ENCODE peak calls at places on chromosome 18, in five cellular contexts. S is IMR-90, A is neuronal stem cell, L is Panc1, N is PC-3. E is an unnamed sample.
A peak's percentile ranks its signal among the peaks of the same experiment; 100 is the strongest.

GRCh38 chr18:24958001-24958400 is 394.0 kb downstream of the ZNF521 start:
- DNase-seq in S (no peak), A (no peak), L (no peak), N (no peak), E (no peak)

GRCh38 chr18:45416168-45416567 is 199.1 kb upstream of the SLC14A2 start:
- DNase-seq in S (no peak), A (no peak), L (no peak), N (no peak), E (no peak)

GRCh38 chr18:57959278-57959677 is 84.7 kb upstream of the NEDD4L start:
- DNase-seq in S (peak; percentile 62), A (peak; percentile 17), L (peak; percentile 45), N (peak; percentile 83), E (peak; percentile 21)

GRCh38 chr18:8121942-8122480 is 487.2 kb upstream of the RAB12 start:
- DNase-seq in S (peak; percentile 94), A (no peak), L (no peak), N (peak; percentile 53), E (no peak)

GRCh38 chr18:44039216-44039615 is 641.5 kb upstream of the SETBP1 start:
- DNase-seq in S (no peak), A (no peak), L (no peak), N (no peak), E (no peak)

GRCh38 chr18:24270937-24271380 is 126.7 kb downstream of the OSBPL1A start:
- DNase-seq in S (peak; percentile 63), A (peak; percentile 32), L (no peak), N (peak; percentile 55), E (no peak)

GRCh38 chr18:63237911-63238710 is 81.5 kb downstream of the BCL2 start:
- DNase-seq in S (peak; percentile 85), A (peak; percentile 75), L (no peak), N (peak; percentile 74), E (no peak)

GRCh38 chr18:70671889-70672551 is 383.2 kb downstream of the SOCS6 start:
- DNase-seq in S (no peak), A (no peak), L (no peak), N (no peak), E (peak; percentile 10)

GRCh38 chr18:77014538-77014937 is 118.0 kb downstream of the MBP start:
- DNase-seq in S (no peak), A (no peak), L (no peak), N (no peak), E (no peak)

GRCh38 chr18:61402761-61403160 is 69.5 kb downstream of the CDH20 start:
- DNase-seq in S (no peak), A (no peak), L (no peak), N (no peak), E (no peak)

GRCh38 chr18:9474103-9474982 is 970 bp upstream of the RALBP1 start:
- DNase-seq in S (peak; percentile 73), A (no peak), L (no peak), N (peak; percentile 87), E (no peak)

GRCh38 chr18:6949800-6950586 is 167.6 kb downstream of the LAMA1 start:
- DNase-seq in S (no peak), A (no peak), L (no peak), N (no peak), E (no peak)

GRCh38 chr18:11997466-11997865 is 16.2 kb downstream of the IMPA2 start:
- DNase-seq in S (no peak), A (no peak), L (no peak), N (no peak), E (no peak)

GRCh38 chr18:56565059-56565458 is 73.3 kb downstream of the TXNL1 start:
- DNase-seq in S (no peak), A (no peak), L (no peak), N (no peak), E (no peak)

GRCh38 chr18:13375302-13376255 is 157.0 kb downstream of the LDLRAD4 start:
- DNase-seq in S (peak; percentile 91), A (no peak), L (peak; percentile 5), N (peak; percentile 78), E (no peak)

GRCh38 chr18:78309307-78309706 is 670.3 kb upstream of the SALL3 start:
- DNase-seq in S (no peak), A (no peak), L (no peak), N (no peak), E (no peak)

GRCh38 chr18:35131387-35132283 is 90.4 kb downstream of the MAPRE2 start:
- DNase-seq in S (peak; percentile 24), A (no peak), L (no peak), N (no peak), E (no peak)

GRCh38 chr18:68796936-68797690 is 767 bp upstream of the CCDC102B start:
- DNase-seq in S (peak; percentile 83), A (no peak), L (no peak), N (peak; percentile 66), E (no peak)

GRCh38 chr18:49061239-49061905 is 110.6 kb upstream of the SMAD7 start:
- DNase-seq in S (no peak), A (no peak), L (no peak), N (no peak), E (no peak)

GRCh38 chr18:6413554-6414117 is 1.1 kb downstream of the L3MBTL4 start:
- DNase-seq in S (no peak), A (no peak), L (no peak), N (no peak), E (no peak)

GRCh38 chr18:46411862-46412690 is 244.9 kb downstream of the LOXHD1 start:
- DNase-seq in S (no peak), A (no peak), L (no peak), N (no peak), E (no peak)

GRCh38 chr18:22346968-22347611 is 70.6 kb downstream of the CTAGE1 start:
- DNase-seq in S (peak; percentile 73), A (peak; percentile 54), L (no peak), N (no peak), E (no peak)

GRCh38 chr18:22347624-22348511 is 69.8 kb downstream of the CTAGE1 start:
- DNase-seq in S (peak; percentile 16), A (peak; percentile 33), L (no peak), N (no peak), E (no peak)

GRCh38 chr18:22349966-22350365 is 67.7 kb downstream of the CTAGE1 start:
- DNase-seq in S (no peak), A (no peak), L (no peak), N (peak; percentile 49), E (no peak)

GRCh38 chr18:22348521-22349316 is 69.0 kb downstream of the CTAGE1 start:
- DNase-seq in S (peak; percentile 42), A (no peak), L (no peak), N (peak; percentile 77), E (no peak)

GRCh38 chr18:22349317-22349898 is 68.3 kb downstream of the CTAGE1 start:
- DNase-seq in S (no peak), A (no peak), L (no peak), N (no peak), E (no peak)
- H3K4me3 ChIP-seq in S (no peak overlapping the region), A (no peak overlapping the region), L (no peak overlapping the region), N (no peak overlapping the region), E (no peak overlapping the region)

DNA sequence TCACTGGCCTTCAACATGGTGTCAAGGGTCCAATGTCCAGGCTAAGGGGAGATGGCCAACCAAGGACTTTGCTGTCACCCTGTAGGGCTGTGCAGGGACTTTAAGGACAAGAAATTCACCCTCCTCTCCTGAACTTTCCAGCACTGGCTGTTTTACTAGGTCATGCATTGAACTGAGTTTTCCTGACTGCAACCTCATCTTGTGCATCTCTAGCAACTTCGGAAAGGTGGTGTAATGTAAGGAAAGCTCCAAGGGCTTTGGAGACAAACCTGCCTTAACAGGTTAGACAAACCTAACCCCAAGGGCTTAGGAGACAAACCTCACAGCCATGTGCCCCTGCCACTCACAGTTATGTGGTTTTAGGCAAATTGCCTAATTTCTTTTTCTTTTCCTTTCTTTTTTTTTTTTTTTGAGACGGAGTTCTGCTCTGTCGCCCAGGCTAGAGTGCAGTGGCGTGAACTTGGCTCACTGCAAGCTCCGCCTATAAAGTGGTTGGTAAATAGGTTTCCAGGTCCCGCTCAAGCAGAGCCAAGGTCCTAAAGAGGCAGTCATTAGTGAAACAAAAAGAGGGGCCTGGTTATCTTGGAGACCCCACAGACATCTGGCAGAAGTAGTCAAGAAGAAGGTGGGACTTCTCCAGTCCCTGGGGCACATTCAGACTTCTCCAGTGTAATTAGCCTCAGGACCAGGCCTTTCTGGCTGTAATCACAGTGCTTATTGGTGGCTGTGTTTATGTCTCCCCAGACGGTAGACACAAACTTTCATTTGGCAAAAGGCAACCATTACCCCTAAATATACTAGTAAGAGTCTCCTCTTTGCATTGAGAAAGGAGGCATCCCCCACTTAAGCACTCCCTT is 37.6 kb upstream of the PMAIP1 start:
- DNase-seq in S (no peak), A (no peak), L (no peak), N (no peak), E (peak; percentile 76)
- H3K27ac ChIP-seq in S (no peak overlapping the region), A (no peak overlapping the region), L (no peak overlapping the region), N (no peak overlapping the region), E (peak overlapping the region; percentile 87)

GRCh38 chr18:50819727-50820378 is at the start of gene MRO:
- DNase-seq in S (peak; percentile 60), A (peak; percentile 78), L (peak; percentile 41), N (peak; percentile 56), E (peak; percentile 75)
- H3K4me3 ChIP-seq in S (peak within 1 kb of the TSS; percentile 26), A (no peak within 1 kb of the TSS), L (peak within 1 kb of the TSS; percentile 27), N (peak within 1 kb of the TSS; percentile 64), E (peak within 1 kb of the TSS; percentile 53)

GRCh38 chr18:50422286-50422898 is 47.5 kb downstream of the SKA1 start:
- DNase-seq in S (no peak), A (no peak), L (no peak), N (no peak), E (no peak)
- H3K27ac ChIP-seq in S (no peak overlapping the region), A (no peak overlapping the region), L (no peak overlapping the region), N (no peak overlapping the region), E (no peak overlapping the region)

DNA sequence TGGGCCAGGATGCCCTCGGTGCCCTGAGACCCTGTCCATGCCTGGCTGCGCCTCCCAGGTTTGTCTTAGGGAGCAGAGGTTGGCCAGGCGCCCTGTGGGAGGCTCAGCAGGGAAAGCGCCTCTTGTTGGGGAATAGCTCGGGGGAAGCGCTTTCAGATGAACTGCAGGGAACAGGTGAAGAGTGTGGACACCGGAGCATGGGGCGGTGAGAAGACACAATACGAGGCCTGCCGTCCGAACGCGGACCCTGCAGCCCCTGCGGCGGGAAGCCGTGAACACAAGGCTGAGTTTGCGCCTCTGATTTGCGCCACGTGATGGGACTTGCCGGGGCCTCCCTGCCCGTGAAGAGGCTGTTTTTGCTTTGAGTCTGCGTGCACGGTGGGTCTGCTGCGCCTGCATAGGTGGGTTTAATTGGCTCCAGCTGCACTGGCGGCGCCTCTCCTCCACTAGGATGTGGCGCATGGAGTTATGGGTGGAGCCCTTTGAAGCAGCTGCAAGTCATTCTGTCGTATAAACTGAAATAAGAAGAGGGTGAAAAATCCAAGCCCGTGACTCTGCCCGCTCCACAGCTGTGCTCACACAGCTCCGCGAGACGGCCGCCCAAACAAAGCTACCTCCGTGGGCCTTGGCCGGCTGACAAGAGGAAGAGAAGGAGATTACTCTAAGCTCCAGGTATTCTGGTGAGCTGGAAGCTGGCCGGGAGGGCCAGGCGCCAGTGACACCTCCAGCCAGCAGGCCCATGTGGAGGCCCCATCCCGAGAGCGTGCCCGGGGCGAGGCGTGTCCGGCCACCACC is 103.5 kb upstream of the CTDP1 start:
- DNase-seq in S (peak; percentile 84), A (no peak), L (no peak), N (no peak), E (no peak)
- H3K4me3 ChIP-seq in S (no peak overlapping the region), A (no peak overlapping the region), L (no peak overlapping the region), N (no peak overlapping the region), E (no peak overlapping the region)

GRCh38 chr18:26840965-26841364 is 24.5 kb downstream of the AQP4 start:
- DNase-seq in S (no peak), A (no peak), L (no peak), N (no peak), E (no peak)
- H3K27ac ChIP-seq in S (no peak overlapping the region), A (no peak overlapping the region), L (no peak overlapping the region), N (no peak overlapping the region), E (no peak overlapping the region)

E was measured in OCI-LY7.